ENCODE peak calls at places on chromosomes 1 and 21, in five cellular contexts. H is breast epithelium, P is tibial nerve, R is Peyer's patch, F is ovary. M is an unnamed sample.

GRCh38 chr21:37059181-37059580 is 13.7 kb downstream of the PIGP start:
- DNase-seq in H (no peak), P (no peak), R (no peak), F (no peak), M (no peak)

GRCh38 chr1:177505905-177506590 is 335.3 kb downstream of the BRINP2 start:
- DNase-seq in H (no peak), P (no peak), R (no peak), F (no peak), M (no peak)

GRCh38 chr1:181061891-181062777 is 26.4 kb upstream of the IER5 start:
- DNase-seq in H (no peak), P (no peak), R (peak; percentile 54), F (no peak), M (no peak)

GRCh38 chr1:5099558-5099957 is 445.1 kb downstream of the AJAP1 start:
- DNase-seq in H (no peak), P (no peak), R (no peak), F (no peak), M (no peak)

GRCh38 chr1:243784506-243784905 is 65.5 kb downstream of the AKT3 start:
- DNase-seq in H (no peak), P (no peak), R (no peak), F (no peak), M (no peak)

GRCh38 chr1:225424562-225425210 is 3.2 kb downstream of the LBR start:
- DNase-seq in H (no peak), P (no peak), R (no peak), F (no peak), M (no peak)

GRCh38 chr1:41810446-41810845 is 108.3 kb downstream of the HIVEP3 start:
- DNase-seq in H (no peak), P (no peak), R (no peak), F (peak; percentile 12), M (no peak)

GRCh38 chr1:38477811-38478210 is 381.8 kb downstream of the RRAGC start:
- DNase-seq in H (no peak), P (no peak), R (no peak), F (no peak), M (no peak)

GRCh38 chr1:157090771-157091170 is 8.8 kb downstream of the ETV3L start:
- DNase-seq in H (no peak), P (no peak), R (no peak), F (no peak), M (no peak)

GRCh38 chr21:21114456-21114855 is 116.2 kb downstream of the NCAM2 start:
- DNase-seq in H (no peak), P (no peak), R (no peak), F (no peak), M (no peak)

GRCh38 chr21:34933609-34934345 is 115.3 kb downstream of the RUNX1 start:
- DNase-seq in H (no peak), P (no peak), R (no peak), F (no peak), M (no peak)
- H3K4me1 ChIP-seq in H (no peaks in the 10 kb centered on the region), P (peaks cover 11% of the 10 kb centered on the region), R (peaks cover 20% of the 10 kb centered on the region), F (peaks cover 2% of the 10 kb centered on the region), M (no peaks in the 10 kb centered on the region)

GRCh38 chr1:116529681-116530080 is 41.1 kb downstream of the CD58 start:
- DNase-seq in H (no peak), P (no peak), R (no peak), F (no peak), M (no peak)

GRCh38 chr1:116529199-116529616 is 41.6 kb downstream of the CD58 start:
- DNase-seq in H (no peak), P (no peak), R (no peak), F (no peak), M (no peak)

GRCh38 chr1:116521186-116521585 is 49.6 kb downstream of the CD58 start:
- DNase-seq in H (no peak), P (no peak), R (no peak), F (no peak), M (no peak)

GRCh38 chr1:116528329-116529083 is 42.3 kb downstream of the CD58 start:
- DNase-seq in H (no peak), P (no peak), R (no peak), F (no peak), M (no peak)

DNA sequence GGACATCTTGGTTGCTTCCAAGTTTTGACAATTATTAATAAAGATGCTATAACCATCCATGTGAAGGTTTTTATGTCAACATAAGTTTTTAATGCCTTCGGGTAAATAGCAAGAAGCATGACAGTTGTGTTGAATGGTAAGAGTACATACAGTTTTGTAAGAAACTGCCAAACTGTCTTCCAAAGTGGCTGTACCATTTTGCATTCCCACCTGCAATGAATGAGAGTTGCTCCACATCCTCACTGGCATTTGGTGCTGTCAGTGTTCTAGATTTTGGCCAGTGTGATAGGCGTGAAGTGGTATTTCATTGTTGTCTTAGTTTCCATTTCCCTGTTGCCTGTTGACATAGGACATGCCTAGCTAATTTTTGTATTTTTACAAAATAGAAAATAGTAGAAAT is 45.4 kb downstream of the CD58 start:
- DNase-seq in H (no peak), P (no peak), R (no peak), F (no peak), M (no peak)
- TF ChIP-seq POLR2A in H (no peak), P (no peak), R (no peak), F (no peak), M (no peak)

DNA sequence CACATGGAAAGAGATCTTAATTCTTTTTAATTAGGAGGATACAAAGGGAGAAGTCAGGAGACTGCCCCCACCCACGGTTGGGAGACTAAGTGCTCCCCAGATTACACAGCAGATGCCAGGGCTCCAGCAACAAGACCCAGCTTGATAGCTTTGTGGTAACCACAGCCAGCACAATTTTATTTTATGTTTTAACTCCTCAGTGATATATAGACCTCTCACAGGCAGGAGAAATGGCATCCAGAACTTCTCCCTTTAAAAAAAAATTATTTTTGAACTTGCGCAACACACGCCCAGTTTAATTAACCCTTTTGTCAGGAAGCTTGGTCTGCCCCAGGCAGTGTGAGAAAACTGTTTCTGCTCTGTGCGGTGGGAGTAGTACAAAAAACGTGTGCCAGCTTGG is 62.6 kb upstream of the ACOT11 start:
- DNase-seq in H (no peak), P (no peak), R (no peak), F (no peak), M (peak; percentile 53)
- H3K4me1 ChIP-seq in H (peaks cover 5% of the 10 kb centered on the region), P (peaks cover 39% of the 10 kb centered on the region), R (peaks cover 38% of the 10 kb centered on the region), F (peaks cover 15% of the 10 kb centered on the region), M (no peaks in the 10 kb centered on the region)

GRCh38 chr1:58887059-58887458 is 103.2 kb upstream of the JUN start:
- DNase-seq in H (no peak), P (no peak), R (no peak), F (no peak), M (no peak)
- TF ChIP-seq POLR2A in H (no peak), P (no peak), R (no peak), F (no peak), M (no peak)

GRCh38 chr1:89698624-89699023 is 65.7 kb downstream of the LRRC8C start:
- DNase-seq in H (no peak), P (no peak), R (no peak), F (no peak), M (no peak)
- H3K4me1 ChIP-seq in H (no peaks in the 10 kb centered on the region), P (peaks cover 36% of the 10 kb centered on the region), R (no peaks in the 10 kb centered on the region), F (peaks cover 2% of the 10 kb centered on the region), M (peaks cover 8% of the 10 kb centered on the region)

DNA sequence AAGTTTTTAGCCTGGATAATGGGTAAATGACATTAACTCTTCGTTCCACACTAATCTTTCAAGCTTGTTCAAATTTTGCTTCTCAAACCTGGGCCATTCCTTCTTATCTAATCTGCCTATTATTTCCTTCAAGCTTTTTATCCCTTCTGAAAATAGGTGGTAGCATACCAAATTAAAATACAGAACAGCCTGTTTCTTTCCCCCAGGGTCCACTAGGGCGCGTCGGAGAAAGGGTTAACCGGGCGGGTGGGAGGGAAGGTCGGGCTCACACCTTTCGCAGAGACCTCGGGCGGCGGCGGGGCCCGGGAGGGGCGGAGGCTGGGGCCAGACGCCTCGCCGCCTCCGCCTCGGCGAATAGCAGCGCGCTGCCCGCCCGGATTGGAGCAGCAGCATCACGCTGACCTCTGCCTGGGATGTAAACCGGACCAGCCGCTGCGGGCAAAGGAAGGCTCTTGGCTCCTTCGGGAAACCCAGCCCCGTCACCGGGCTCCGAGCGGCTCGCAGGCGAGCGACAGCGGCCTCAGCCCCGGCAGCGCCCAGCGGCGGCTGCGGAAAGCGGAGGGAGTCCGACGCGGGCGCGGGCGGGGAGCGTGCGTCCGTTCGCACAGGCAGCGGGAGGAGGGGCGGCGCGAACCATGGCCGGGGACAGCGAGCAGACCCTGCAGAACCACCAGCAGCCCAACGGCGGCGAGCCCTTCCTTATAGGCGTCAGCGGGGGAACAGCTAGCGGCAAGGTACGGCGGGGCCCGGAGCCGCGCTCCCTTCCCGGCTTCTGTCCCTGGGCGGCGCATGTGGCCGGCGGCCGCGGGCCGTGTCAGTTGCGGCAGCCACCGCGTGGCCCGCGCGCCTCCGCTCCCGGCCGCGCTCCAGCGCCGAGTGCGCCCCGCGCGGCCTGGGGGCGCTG is at the start of gene UCK2:
- DNase-seq in H (peak; percentile 77), P (peak; percentile 37), R (peak; percentile 66), F (peak; percentile 60), M (peak; percentile 64)
- TF ChIP-seq POLR2A in H (no peak), P (peak; percentile 27), R (peak; percentile 61), F (no peak), M (peak; percentile 32)

GRCh38 chr1:59738591-59739015 is 76.1 kb upstream of the HOOK1 start:
- DNase-seq in H (no peak), P (no peak), R (no peak), F (no peak), M (no peak)
- H3K4me1 ChIP-seq in H (no peaks in the 10 kb centered on the region), P (peaks cover 43% of the 10 kb centered on the region), R (peaks cover 4% of the 10 kb centered on the region), F (peaks cover 5% of the 10 kb centered on the region), M (no peaks in the 10 kb centered on the region)

DNA sequence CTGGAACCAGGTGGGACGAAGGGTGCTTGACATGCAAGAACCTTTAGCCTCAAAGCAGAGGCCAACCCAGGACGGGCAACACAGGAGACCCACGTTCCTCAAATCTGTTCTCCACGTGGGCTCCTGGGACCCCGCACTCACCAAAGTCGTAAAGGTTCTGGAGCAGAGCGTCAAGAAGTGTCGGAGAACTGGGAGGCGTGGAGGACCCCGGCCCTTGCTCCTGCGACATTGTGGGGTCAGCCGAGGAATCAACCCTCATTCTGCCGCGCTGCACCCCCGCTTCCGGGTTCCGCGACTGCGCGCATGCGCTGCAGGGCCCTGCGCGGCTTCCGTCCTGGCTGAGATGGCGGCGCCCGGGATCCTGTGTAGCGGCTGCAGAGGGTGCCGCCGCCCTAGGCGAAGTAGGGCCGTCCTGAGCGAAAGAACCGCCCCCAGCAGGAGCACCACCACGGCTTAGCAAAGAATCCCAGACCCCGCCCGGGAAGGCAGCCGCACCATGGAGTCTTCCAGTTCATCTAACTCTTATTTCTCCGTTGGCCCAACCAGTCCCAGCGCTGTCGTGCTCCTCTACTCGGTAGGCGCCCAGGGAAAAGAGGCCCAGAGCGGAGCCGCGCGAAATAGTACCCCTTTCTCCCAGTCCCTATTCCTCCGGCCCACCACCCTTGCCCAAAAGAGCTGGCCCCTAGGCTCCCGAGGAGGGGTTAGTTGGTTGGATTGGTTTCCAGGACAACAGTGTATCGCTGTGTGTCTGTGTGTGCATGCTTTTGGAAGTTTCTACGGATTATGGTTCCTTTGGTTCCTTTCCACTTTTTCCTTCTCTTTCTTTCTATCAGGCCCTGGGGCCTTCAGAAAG is at the start of gene GNPAT:
- DNase-seq in H (peak; percentile 83), P (peak; percentile 72), R (peak; percentile 82), F (peak; percentile 80), M (peak; percentile 87)
- TF ChIP-seq POLR2A in H (peak; percentile 86), P (peak; percentile 76), R (peak; percentile 78), F (peak; percentile 75), M (peak; percentile 84)

DNA sequence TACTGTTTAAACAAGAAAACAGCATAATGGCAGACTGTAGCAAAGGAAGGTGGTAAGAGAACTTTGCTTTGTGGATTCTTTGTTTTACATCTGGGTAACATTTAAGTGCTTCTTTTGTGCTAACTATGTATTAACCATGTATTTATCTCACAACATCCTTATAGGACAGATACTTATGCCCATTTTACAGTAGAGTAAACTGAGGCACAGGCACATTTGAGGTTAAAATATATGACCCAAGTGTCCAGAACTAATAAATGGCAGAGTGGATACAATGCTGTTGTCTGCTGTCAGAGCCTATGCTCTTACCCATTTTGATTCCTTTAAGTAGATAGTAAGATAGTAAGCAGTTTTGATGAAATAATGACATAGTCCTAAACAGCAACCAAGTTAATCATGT is 7.3 kb downstream of the CAPZA1 start:
- DNase-seq in H (no peak), P (no peak), R (no peak), F (no peak), M (no peak)
- H3K4me1 ChIP-seq in H (no peaks in the 10 kb centered on the region), P (peaks cover 78% of the 10 kb centered on the region), R (peaks cover 36% of the 10 kb centered on the region), F (peaks cover 1% of the 10 kb centered on the region), M (no peaks in the 10 kb centered on the region)